ENCODE peak calls at places on chromosome 20, in six cellular contexts. K is H9, Q is mesenchymal stem cell, I is neuronal stem cell, W is H1, C is trophoblast cell. A is an unnamed sample.

GRCh38 chr20:57126481-57127092 is 139.9 kb downstream of the BMP7 start:
- DNase-seq in K (no peak), Q (peak), I (no peak), W (no peak), C (no peak), A (no peak)

GRCh38 chr20:36624925-36625324 is 19.3 kb downstream of the RAB5IF start:
- DNase-seq in K (no peak), Q (no peak), I (no peak), W (no peak), C (no peak), A (no peak)

GRCh38 chr20:33407796-33408195 is 6.5 kb upstream of the CDK5RAP1 start:
- DNase-seq in K (no peak), Q (peak), I (no peak), W (no peak), C (no peak), A (no peak)

GRCh38 chr20:24993337-24994185 is 1.0 kb upstream of the APMAP start:
- DNase-seq in K (no peak), Q (peak), I (no peak), W (no peak), C (no peak), A (peak)

GRCh38 chr20:54608978-54609377 is 133.6 kb downstream of the DOK5 start:
- DNase-seq in K (no peak), Q (no peak), I (no peak), W (no peak), C (no peak), A (no peak)

GRCh38 chr20:24653306-24653705 is 183.9 kb downstream of the SYNDIG1 start:
- DNase-seq in K (no peak), Q (peak), I (no peak), W (no peak), C (no peak), A (peak)

GRCh38 chr20:54062812-54063280 is 7.5 kb downstream of the BCAS1 start:
- DNase-seq in K (no peak), Q (peak), I (peak), W (no peak), C (no peak), A (peak)

GRCh38 chr20:38129248-38129865 is 35.7 kb downstream of the TGM2 start:
- DNase-seq in K (no peak), Q (no peak), I (no peak), W (no peak), C (no peak), A (no peak)

GRCh38 chr20:24672181-24672880 is 202.9 kb downstream of the SYNDIG1 start:
- DNase-seq in K (no peak), Q (no peak), I (no peak), W (no peak), C (no peak), A (no peak)

GRCh38 chr20:47400685-47401084 is 44.2 kb upstream of the ZMYND8 start:
- DNase-seq in K (peak), Q (no peak), I (no peak), W (no peak), C (no peak), A (no peak)

GRCh38 chr20:7627734-7628663 is 312.3 kb downstream of the HAO1 start:
- DNase-seq in K (no peak), Q (no peak), I (no peak), W (no peak), C (no peak), A (no peak)

GRCh38 chr20:54557836-54558590 is 82.6 kb downstream of the DOK5 start:
- DNase-seq in K (no peak), Q (no peak), I (no peak), W (no peak), C (no peak), A (peak)

DNA sequence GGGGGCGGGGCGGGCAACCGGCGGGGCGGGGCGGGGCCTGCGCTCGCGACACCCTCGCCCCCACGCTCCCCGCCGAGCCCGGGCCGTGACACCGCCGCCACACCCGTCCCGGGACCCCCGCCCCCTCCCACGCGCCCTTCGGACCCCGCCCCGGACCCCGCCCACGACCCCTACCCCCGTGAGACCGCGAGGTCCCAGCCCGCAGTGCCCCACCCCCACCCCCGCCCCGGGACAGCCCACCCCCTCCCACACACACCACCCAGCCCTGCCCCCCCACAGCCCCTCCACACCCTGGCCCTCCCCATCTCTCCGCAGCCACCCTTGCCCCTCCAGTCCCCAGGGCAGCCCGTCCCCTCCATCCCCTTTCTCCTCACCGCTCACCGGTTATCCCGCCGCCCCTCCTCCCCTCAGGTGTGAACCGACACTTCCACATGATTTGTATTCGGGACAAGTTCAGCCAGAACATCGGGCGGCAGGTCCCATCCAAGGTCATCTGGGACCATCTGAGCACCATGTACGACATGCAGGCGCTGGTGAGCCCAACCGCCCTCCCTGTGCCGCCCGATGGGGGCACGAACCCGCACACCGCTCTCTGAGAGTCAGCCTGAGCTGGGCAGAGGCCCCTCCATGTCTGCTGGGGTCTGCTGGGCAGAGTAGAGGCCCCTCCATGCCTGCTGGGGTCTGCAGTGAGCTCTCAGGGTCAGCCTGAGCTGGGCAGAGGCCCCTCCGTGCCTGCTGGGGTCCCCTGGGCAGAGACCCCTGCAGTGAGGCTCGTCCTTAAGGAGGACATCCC is 622 bp downstream of the MRGBP start:
- DNase-seq in K (no peak), Q (no peak), I (no peak), W (no peak), C (no peak), A (no peak)
- H4K8ac ChIP-seq in K (no peak), Q (no peak), I (no peak), W (no peak), C (peak), A (peak)

GRCh38 chr20:58236612-58237317 is 8.3 kb upstream of the ANKRD60 start:
- DNase-seq in K (peak), Q (peak), I (peak), W (peak), C (peak), A (peak)
- H3K14ac ChIP-seq in K (no peak), Q (no peak), I (no peak), W (no peak), C (no peak), A (no peak)

GRCh38 chr20:45406260-45407066 is 1.6 kb upstream of the DBNDD2 start:
- DNase-seq in K (peak), Q (peak), I (peak), W (no peak), C (no peak), A (no peak)
- H4K8ac ChIP-seq in K (no peak), Q (no peak), I (peak), W (peak), C (peak), A (peak)

GRCh38 chr20:34574426-34574825 is 15.9 kb downstream of the MAP1LC3A start:
- DNase-seq in K (no peak), Q (no peak), I (no peak), W (no peak), C (no peak), A (no peak)
- H3K14ac ChIP-seq in K (no peak), Q (no peak), I (no peak), W (no peak), C (no peak), A (no peak)

A was measured in IMR-90.